ENCODE peak calls at places on chromosome 15, in eight cellular contexts. Y is NB4; H is body of pancreas; P is stimulated activated CD4-positive, alpha-beta T cell treated with anti-CD3 and anti-CD28 coated beads, Interleukin-12 subunit alpha, Interleukin-12 subunit beta, amount 100 ng/mL, for 4 hours; T is hypothalamus; K is GM23248; S is HCEC 1CT; C is SW 1271. M is an unnamed sample.

GRCh38 chr15:89808160-89808870 is 6.3 kb downstream of the ANPEP start:
- DNase-seq in Y (no peak), H (no peak), P (no peak), T (no peak), K (no peak), S (no peak), C (no peak), M (no peak)

GRCh38 chr15:62624541-62625399 is 417.8 kb upstream of the TPM1 start:
- DNase-seq in Y (peak), H (no peak), P (no peak), T (no peak), K (peak), S (peak), C (no peak), M (no peak)

GRCh38 chr15:70561885-70562284 is 201.5 kb downstream of the UACA start:
- DNase-seq in Y (no peak), H (no peak), P (no peak), T (no peak), K (no peak), S (no peak), C (no peak), M (no peak)

GRCh38 chr15:92681141-92681622 is 25.6 kb upstream of the FAM174B start:
- DNase-seq in Y (peak), H (no peak), P (no peak), T (no peak), K (peak), S (no peak), C (no peak), M (no peak)

GRCh38 chr15:65791335-65792129 is 561 bp downstream of the DENND4A start:
- DNase-seq in Y (no peak), H (peak), P (peak), T (peak), K (peak), S (peak), C (peak), M (no peak)

GRCh38 chr15:25882466-25882865 is 19.3 kb upstream of the ATP10A start:
- DNase-seq in Y (no peak), H (no peak), P (no peak), T (no peak), K (no peak), S (peak), C (no peak), M (no peak)

GRCh38 chr15:38531509-38531908 is 33.1 kb downstream of the RASGRP1 start:
- DNase-seq in Y (peak), H (no peak), P (no peak), T (no peak), K (peak), S (peak), C (no peak), M (no peak)

GRCh38 chr15:83698294-83698693 is 44.4 kb downstream of the ADAMTSL3 start:
- DNase-seq in Y (no peak), H (peak), P (no peak), T (no peak), K (peak), S (peak), C (no peak), M (no peak)

GRCh38 chr15:35168464-35168863 is 83.4 kb upstream of the NANOGP8 start:
- DNase-seq in Y (no peak), H (no peak), P (no peak), T (no peak), K (peak), S (peak), C (no peak), M (no peak)

GRCh38 chr15:92288755-92289154 is 104.9 kb upstream of the ST8SIA2 start:
- DNase-seq in Y (no peak), H (no peak), P (no peak), T (no peak), K (no peak), S (no peak), C (no peak), M (no peak)

GRCh38 chr15:101024111-101024695 is 105.0 kb downstream of the LRRK1 start:
- DNase-seq in Y (no peak), H (no peak), P (no peak), T (no peak), K (peak), S (no peak), C (no peak), M (no peak)

GRCh38 chr15:27091270-27091940 is 120.4 kb downstream of the GABRG3 start:
- DNase-seq in Y (no peak), H (no peak), P (no peak), T (no peak), K (peak), S (no peak), C (no peak), M (no peak)

GRCh38 chr15:36605626-36606263 is 26.3 kb downstream of the CDIN1 start:
- DNase-seq in Y (no peak), H (no peak), P (no peak), T (no peak), K (no peak), S (no peak), C (no peak), M (no peak)

GRCh38 chr15:34304613-34305012 is 33.0 kb downstream of the SLC12A6 start:
- DNase-seq in Y (no peak), H (no peak), P (no peak), T (no peak), K (peak), S (peak), C (no peak), M (no peak)

GRCh38 chr15:34279341-34279740 is 54.5 kb downstream of the EMC4 start:
- DNase-seq in Y (no peak), H (no peak), P (no peak), T (no peak), K (peak), S (no peak), C (no peak), M (no peak)

GRCh38 chr15:84588053-84588874 is 12.5 kb upstream of the ZSCAN2 start:
- DNase-seq in Y (peak), H (peak), P (peak), T (peak), K (peak), S (peak), C (peak), M (peak)

GRCh38 chr15:98740963-98741362 is 92.6 kb downstream of the IGF1R start:
- DNase-seq in Y (no peak), H (no peak), P (no peak), T (no peak), K (no peak), S (no peak), C (no peak), M (no peak)

GRCh38 chr15:69034352-69034751 is 19.9 kb downstream of the NOX5 start:
- DNase-seq in Y (peak), H (no peak), P (no peak), T (no peak), K (peak), S (peak), C (peak), M (no peak)

GRCh38 chr15:89335289-89336041 is 841 bp upstream of the POLG start:
- DNase-seq in Y (no peak), H (no peak), P (no peak), T (peak), K (no peak), S (no peak), C (no peak), M (no peak)

GRCh38 chr15:68415501-68416157 is 16.3 kb downstream of the ITGA11 start:
- DNase-seq in Y (no peak), H (no peak), P (no peak), T (no peak), K (peak), S (no peak), C (no peak), M (no peak)

GRCh38 chr15:32959077-32959476 is 235.4 kb downstream of the FMN1 start:
- DNase-seq in Y (no peak), H (no peak), P (no peak), T (no peak), K (peak), S (peak), C (no peak), M (no peak)

GRCh38 chr15:71792521-71792920 is 17.8 kb upstream of the NR2E3 start:
- DNase-seq in Y (no peak), H (no peak), P (no peak), T (no peak), K (peak), S (peak), C (no peak), M (no peak)

GRCh38 chr15:88803241-88803919 is at the start of gene ACAN:
- DNase-seq in Y (no peak), H (no peak), P (no peak), T (peak), K (no peak), S (no peak), C (no peak), M (no peak)

GRCh38 chr15:66898656-66899402 is 166.6 kb upstream of the SMAD3 start:
- DNase-seq in Y (no peak), H (no peak), P (no peak), T (no peak), K (no peak), S (no peak), C (no peak), M (no peak)

GRCh38 chr15:57565326-57565725 is 26.4 kb upstream of the MYZAP start:
- DNase-seq in Y (peak), H (no peak), P (no peak), T (no peak), K (no peak), S (no peak), C (no peak), M (no peak)

GRCh38 chr15:82875411-82876003 is 66.1 kb downstream of the WHAMM start:
- DNase-seq in Y (no peak), H (no peak), P (no peak), T (no peak), K (peak), S (peak), C (no peak), M (no peak)

GRCh38 chr15:40831861-40832260 is 3.4 kb upstream of the PPP1R14D start:
- DNase-seq in Y (no peak), H (no peak), P (no peak), T (no peak), K (no peak), S (no peak), C (no peak), M (no peak)

GRCh38 chr15:72342385-72342784 is 22.4 kb upstream of the CELF6 start:
- DNase-seq in Y (peak), H (no peak), P (peak), T (peak), K (peak), S (no peak), C (no peak), M (peak)

GRCh38 chr15:49415171-49415570 is 7.9 kb upstream of the FGF7 start:
- DNase-seq in Y (no peak), H (no peak), P (no peak), T (no peak), K (no peak), S (peak), C (no peak), M (no peak)

GRCh38 chr15:76987896-76988860 is 6.7 kb upstream of the PSTPIP1 start:
- DNase-seq in Y (peak), H (no peak), P (peak), T (no peak), K (no peak), S (no peak), C (no peak), M (no peak)

GRCh38 chr15:98611808-98612207 is 36.5 kb upstream of the IGF1R start:
- DNase-seq in Y (no peak), H (peak), P (no peak), T (no peak), K (no peak), S (no peak), C (no peak), M (no peak)

GRCh38 chr15:101045835-101046691 is 126.9 kb downstream of the LRRK1 start:
- DNase-seq in Y (no peak), H (peak), P (no peak), T (no peak), K (no peak), S (no peak), C (no peak), M (no peak)

GRCh38 chr15:89444855-89445254 is 51.5 kb downstream of the RHCG start:
- DNase-seq in Y (no peak), H (no peak), P (no peak), T (no peak), K (no peak), S (no peak), C (no peak), M (no peak)

GRCh38 chr15:67717776-67718175 is 107.5 kb upstream of the SKOR1 start:
- DNase-seq in Y (no peak), H (no peak), P (no peak), T (no peak), K (no peak), S (no peak), C (no peak), M (no peak)

GRCh38 chr15:33215941-33216872 is 21.7 kb upstream of the FMN1 start:
- DNase-seq in Y (peak), H (no peak), P (no peak), T (no peak), K (peak), S (peak), C (no peak), M (no peak)

GRCh38 chr15:40637221-40637745 is 43.2 kb downstream of the KNL1 start:
- DNase-seq in Y (no peak), H (no peak), P (no peak), T (no peak), K (no peak), S (no peak), C (no peak), M (no peak)

GRCh38 chr15:74218172-74218885 is 15.7 kb upstream of the STRA6 start:
- DNase-seq in Y (no peak), H (no peak), P (no peak), T (no peak), K (no peak), S (no peak), C (no peak), M (no peak)

GRCh38 chr15:82548700-82549099 is 8.4 kb upstream of the RPS17 start:
- DNase-seq in Y (no peak), H (no peak), P (no peak), T (no peak), K (peak), S (no peak), C (no peak), M (no peak)

GRCh38 chr15:63502137-63502801 is 2.1 kb upstream of the USP3 start:
- DNase-seq in Y (no peak), H (no peak), P (no peak), T (no peak), K (peak), S (peak), C (no peak), M (no peak)

M was measured in HCT116.